ENCODE peak calls at places on chromosomes 1 and 21, in five cellular contexts. M is uterus, D is vagina, S is epithelial cell of esophagus, X is BJ. C is an unnamed sample.

GRCh38 chr1:68230901-68231626 is 1.3 kb downstream of the WLS start:
- DNase-seq in M (peak), D (no peak), S (peak), X (no peak), C (no peak)

GRCh38 chr1:99218999-99219398 is 45.3 kb upstream of the PLPPR4 start:
- DNase-seq in M (no peak), D (no peak), S (no peak), X (no peak), C (no peak)

GRCh38 chr1:154835531-154836285 is 34.4 kb downstream of the KCNN3 start:
- DNase-seq in M (no peak), D (no peak), S (no peak), X (no peak), C (no peak)

GRCh38 chr1:152110365-152110859 is 4.8 kb downstream of the TCHH start:
- DNase-seq in M (no peak), D (no peak), S (peak), X (no peak), C (no peak)

GRCh38 chr1:1628656-1629429 is 3.1 kb upstream of the MMP23B start:
- DNase-seq in M (no peak), D (no peak), S (peak), X (no peak), C (no peak)

GRCh38 chr1:115251340-115251748 is 86.7 kb downstream of the NGF start:
- DNase-seq in M (no peak), D (no peak), S (peak), X (no peak), C (no peak)

GRCh38 chr1:67489643-67490042 is 59.4 kb upstream of the SERBP1 start:
- DNase-seq in M (no peak), D (no peak), S (peak), X (no peak), C (no peak)

GRCh38 chr1:185244015-185244747 is 72.9 kb downstream of the IVNS1ABP start:
- DNase-seq in M (no peak), D (no peak), S (peak), X (no peak), C (peak)

GRCh38 chr1:56424744-56425493 is 154.4 kb downstream of the PLPP3 start:
- DNase-seq in M (peak), D (no peak), S (peak), X (no peak), C (no peak)

GRCh38 chr1:1947493-1947892 is 28.4 kb upstream of the TMEM52 start:
- DNase-seq in M (no peak), D (no peak), S (no peak), X (no peak), C (no peak)

GRCh38 chr1:41109316-41110263 is 88.1 kb upstream of the SLFNL1 start:
- DNase-seq in M (peak), D (no peak), S (peak), X (peak), C (peak)

GRCh38 chr1:119544165-119544762 is 37.3 kb downstream of the HSD3B1 start:
- DNase-seq in M (no peak), D (no peak), S (peak), X (no peak), C (no peak)

GRCh38 chr1:9721606-9722377 is 70.3 kb downstream of the PIK3CD start:
- DNase-seq in M (no peak), D (no peak), S (peak), X (no peak), C (no peak)

GRCh38 chr1:182584746-182585145 is 4.3 kb downstream of the RNASEL start:
- DNase-seq in M (no peak), D (no peak), S (no peak), X (no peak), C (no peak)

GRCh38 chr21:19507682-19508260 is 1104.2 kb upstream of the TMPRSS15 start:
- DNase-seq in M (no peak), D (no peak), S (no peak), X (no peak), C (no peak)
- TF ChIP-seq CTCF in M (no peak), D (no peak), S (no peak), X (no peak), C (no peak)

GRCh38 chr21:29078884-29079765 is 5.7 kb upstream of the CCT8 start:
- DNase-seq in M (no peak), D (no peak), S (no peak), X (no peak), C (no peak)
- H3K4me3 ChIP-seq in M (no peak), D (no peak), S (no peak), X (no peak), C (no peak)

DNA sequence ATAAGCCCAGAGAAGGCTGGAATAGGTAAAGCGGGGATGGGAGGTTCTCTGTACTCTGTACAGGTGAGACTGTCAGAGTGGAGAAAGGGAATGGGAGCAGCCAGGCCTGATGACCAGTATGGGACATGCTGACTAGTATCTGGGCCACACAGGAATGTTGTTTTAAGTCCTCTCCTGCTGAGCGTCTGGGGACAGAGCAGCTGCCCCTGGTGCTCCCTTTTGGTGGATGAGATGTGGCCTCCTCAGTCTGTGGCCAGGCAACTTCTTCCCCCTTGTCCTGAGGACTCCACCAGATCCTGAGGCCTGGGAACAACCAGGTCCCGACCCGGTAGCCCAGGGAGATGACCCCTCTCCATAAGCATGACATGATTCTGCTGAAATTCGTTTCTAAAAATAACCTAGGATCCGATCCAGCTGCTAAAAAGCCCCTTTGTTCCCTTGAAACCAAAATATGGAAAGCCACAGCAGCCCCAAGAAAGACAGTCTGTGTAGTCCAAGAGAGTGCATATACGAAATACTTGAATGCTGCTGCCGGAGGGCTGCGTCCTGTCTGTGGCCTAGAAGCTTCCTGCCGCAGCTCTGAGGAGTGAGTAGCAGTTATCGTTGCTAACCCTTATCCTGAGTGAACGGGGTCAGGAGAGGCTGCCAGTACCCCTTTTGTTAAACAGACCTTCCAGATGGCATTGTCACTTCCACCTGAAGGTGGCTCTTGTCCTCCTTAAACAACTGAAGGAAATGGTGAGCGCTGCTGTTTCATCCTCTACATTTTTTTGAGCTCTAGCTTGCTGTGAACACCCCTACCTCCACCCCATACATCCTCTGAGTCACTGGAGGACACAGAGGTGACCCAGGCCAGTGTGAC is 47.1 kb downstream of the ATP2B4 start:
- DNase-seq in M (peak), D (no peak), S (peak), X (peak), C (peak)
- TF ChIP-seq CTCF in M (no peak), D (no peak), S (peak), X (no peak), C (peak)

GRCh38 chr1:205317311-205317917 is 4.1 kb downstream of the NUAK2 start:
- DNase-seq in M (peak), D (no peak), S (peak), X (no peak), C (no peak)
- H3K4me3 ChIP-seq in M (no peak), D (no peak), S (peak), X (no peak), C (no peak)

DNA sequence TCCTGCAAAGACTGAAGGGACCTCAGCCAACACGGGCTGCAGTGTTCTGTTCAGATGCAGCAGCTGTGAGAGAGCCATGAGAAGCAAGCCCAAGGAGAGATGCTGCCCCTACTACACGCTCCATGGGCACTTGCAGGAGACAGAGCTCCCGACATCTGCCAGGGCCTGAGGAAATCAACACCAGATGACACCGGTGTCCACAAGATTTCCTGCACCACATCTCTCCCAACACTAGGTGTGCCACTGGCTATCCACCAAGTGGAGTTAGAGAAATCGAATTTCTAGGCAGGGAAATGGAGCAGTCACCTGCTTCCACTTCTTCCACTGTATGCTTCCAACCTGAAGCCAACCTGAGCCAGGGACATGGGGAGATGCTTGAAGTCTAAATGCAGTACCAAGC is 445.3 kb downstream of the RWDD3 start:
- DNase-seq in M (no peak), D (no peak), S (no peak), X (no peak), C (no peak)
- TF ChIP-seq CTCF in M (no peak), D (no peak), S (no peak), X (no peak), C (no peak)

GRCh38 chr1:8134546-8135235 is 108.6 kb upstream of the ERRFI1 start:
- DNase-seq in M (no peak), D (no peak), S (no peak), X (no peak), C (no peak)

GRCh38 chr1:8133190-8133589 is 107.1 kb upstream of the ERRFI1 start:
- DNase-seq in M (peak), D (no peak), S (no peak), X (no peak), C (no peak)

GRCh38 chr1:8136766-8137165 is 110.7 kb upstream of the ERRFI1 start:
- DNase-seq in M (no peak), D (no peak), S (no peak), X (no peak), C (no peak)

GRCh38 chr1:8133657-8134430 is 107.7 kb upstream of the ERRFI1 start:
- DNase-seq in M (peak), D (no peak), S (peak), X (peak), C (peak)

GRCh38 chr1:8135250-8135649 is 109.1 kb upstream of the ERRFI1 start:
- DNase-seq in M (no peak), D (no peak), S (no peak), X (no peak), C (no peak)
- H3K4me3 ChIP-seq in M (no peak), D (no peak), S (no peak), X (no peak), C (no peak)

DNA sequence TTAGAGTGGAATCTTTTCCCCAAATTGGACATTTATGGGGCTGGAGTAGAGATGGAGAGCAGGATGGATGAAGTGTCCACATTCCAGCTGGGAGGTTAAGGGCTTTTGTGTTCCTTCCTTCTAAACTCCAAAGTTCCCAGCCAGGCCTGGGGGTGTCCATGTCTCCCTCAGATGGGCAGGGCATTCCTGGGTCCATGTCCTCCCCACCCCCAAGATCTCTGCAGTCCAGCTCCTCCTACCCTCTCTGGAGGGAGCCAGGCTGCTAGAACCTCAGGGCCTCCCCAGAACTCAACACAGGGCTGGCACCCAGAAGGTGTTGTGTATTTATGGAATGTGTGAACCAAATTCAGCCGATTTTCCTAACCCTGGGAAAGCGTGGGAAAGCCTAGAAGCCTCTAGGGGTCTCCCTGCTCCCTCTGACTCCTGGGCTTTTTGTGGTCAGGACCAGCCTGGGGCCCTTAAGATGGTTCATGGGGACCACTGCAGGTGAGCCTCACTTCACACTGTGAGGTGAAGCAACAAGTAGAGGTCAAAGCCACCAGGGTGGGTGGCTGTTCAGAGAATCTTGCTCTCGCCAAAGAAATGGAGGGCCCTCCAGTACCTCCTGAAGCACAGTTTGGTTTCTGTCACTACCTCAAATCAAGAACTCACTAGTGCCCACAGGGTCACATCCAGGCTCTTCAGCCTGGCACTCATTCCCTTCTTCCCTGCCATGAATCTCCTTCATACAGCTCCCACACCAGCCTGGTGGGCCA is 54.8 kb downstream of the GLIS1 start:
- DNase-seq in M (no peak), D (no peak), S (no peak), X (no peak), C (no peak)
- TF ChIP-seq CTCF in M (no peak), D (no peak), S (no peak), X (peak), C (peak)

C was measured in astrocyte of the cerebellum.